ENCODE peak calls at places on chromosomes 2 and 18, in seven cellular contexts. One of them, this sample, is unnamed.
A peak's percentile ranks its signal among the peaks of the same experiment; 100 is the strongest.

GRCh38 chr2:76197842-76198448 is 487.2 kb upstream of the GCFC2 start:
- DNase-seq in upper lobe of right lung: no peak
- DNase-seq in AG08395: peak; percentile 11
- DNase-seq in aorta: peak; percentile 38
- DNase-seq in activated CD4-positive, alpha-beta T cell treated with anti-CD3 and anti-CD28 coated beads for 24 hours: peak; percentile 25
- DNase-seq in endothelial cell: peak; percentile 75
- DNase-seq in central memory CD8-positive, alpha-beta T cell: no peak
- DNase-seq in this sample: peak; percentile 49

GRCh38 chr2:62410015-62410453 is 96.0 kb downstream of the TMEM17 start:
- DNase-seq in upper lobe of right lung: no peak
- DNase-seq in AG08395: no peak
- DNase-seq in aorta: no peak
- DNase-seq in activated CD4-positive, alpha-beta T cell treated with anti-CD3 and anti-CD28 coated beads for 24 hours: no peak
- DNase-seq in endothelial cell: no peak
- DNase-seq in central memory CD8-positive, alpha-beta T cell: no peak
- DNase-seq in this sample: peak; percentile 9

GRCh38 chr2:147846382-147847081 is 1.7 kb downstream of the ACVR2A start:
- DNase-seq in upper lobe of right lung: no peak
- DNase-seq in AG08395: peak; percentile 13
- DNase-seq in aorta: no peak
- DNase-seq in activated CD4-positive, alpha-beta T cell treated with anti-CD3 and anti-CD28 coated beads for 24 hours: no peak
- DNase-seq in endothelial cell: no peak
- DNase-seq in central memory CD8-positive, alpha-beta T cell: no peak
- DNase-seq in this sample: no peak

GRCh38 chr2:233044974-233045535 is 12.6 kb downstream of the NEU2 start:
- DNase-seq in upper lobe of right lung: no peak
- DNase-seq in AG08395: no peak
- DNase-seq in aorta: peak; percentile 21
- DNase-seq in activated CD4-positive, alpha-beta T cell treated with anti-CD3 and anti-CD28 coated beads for 24 hours: no peak
- DNase-seq in endothelial cell: no peak
- DNase-seq in central memory CD8-positive, alpha-beta T cell: no peak
- DNase-seq in this sample: no peak

GRCh38 chr2:15260196-15260595 is 300.9 kb downstream of the NBAS start:
- DNase-seq in upper lobe of right lung: no peak
- DNase-seq in AG08395: no peak
- DNase-seq in aorta: no peak
- DNase-seq in activated CD4-positive, alpha-beta T cell treated with anti-CD3 and anti-CD28 coated beads for 24 hours: no peak
- DNase-seq in endothelial cell: no peak
- DNase-seq in central memory CD8-positive, alpha-beta T cell: no peak
- DNase-seq in this sample: no peak

GRCh38 chr2:205681836-205682238 is 464 bp upstream of the NRP2 start:
- DNase-seq in upper lobe of right lung: peak; percentile 71
- DNase-seq in AG08395: no peak
- DNase-seq in aorta: no peak
- DNase-seq in activated CD4-positive, alpha-beta T cell treated with anti-CD3 and anti-CD28 coated beads for 24 hours: no peak
- DNase-seq in endothelial cell: peak; percentile 36
- DNase-seq in central memory CD8-positive, alpha-beta T cell: no peak
- DNase-seq in this sample: peak; percentile 32

GRCh38 chr2:145919507-145919906 is 1399.6 kb upstream of the ZEB2 start:
- DNase-seq in upper lobe of right lung: no peak
- DNase-seq in AG08395: peak; percentile 3
- DNase-seq in aorta: no peak
- DNase-seq in activated CD4-positive, alpha-beta T cell treated with anti-CD3 and anti-CD28 coated beads for 24 hours: no peak
- DNase-seq in endothelial cell: no peak
- DNase-seq in central memory CD8-positive, alpha-beta T cell: no peak
- DNase-seq in this sample: no peak

GRCh38 chr2:217812170-217812569 is 190.6 kb downstream of the TNS1 start:
- DNase-seq in upper lobe of right lung: no peak
- DNase-seq in AG08395: no peak
- DNase-seq in aorta: no peak
- DNase-seq in activated CD4-positive, alpha-beta T cell treated with anti-CD3 and anti-CD28 coated beads for 24 hours: no peak
- DNase-seq in endothelial cell: no peak
- DNase-seq in central memory CD8-positive, alpha-beta T cell: no peak
- DNase-seq in this sample: no peak

GRCh38 chr18:66533693-66534092 is 70.2 kb downstream of the CDH19 start:
- DNase-seq in upper lobe of right lung: no peak
- DNase-seq in AG08395: no peak
- DNase-seq in aorta: no peak
- DNase-seq in activated CD4-positive, alpha-beta T cell treated with anti-CD3 and anti-CD28 coated beads for 24 hours: no peak
- DNase-seq in endothelial cell: no peak
- DNase-seq in central memory CD8-positive, alpha-beta T cell: no peak
- DNase-seq in this sample: no peak

GRCh38 chr2:166960702-166961101 is 72.4 kb downstream of the XIRP2 start:
- DNase-seq in upper lobe of right lung: no peak
- DNase-seq in AG08395: no peak
- DNase-seq in aorta: no peak
- DNase-seq in activated CD4-positive, alpha-beta T cell treated with anti-CD3 and anti-CD28 coated beads for 24 hours: no peak
- DNase-seq in endothelial cell: no peak
- DNase-seq in central memory CD8-positive, alpha-beta T cell: no peak
- DNase-seq in this sample: no peak

GRCh38 chr18:60117321-60117720 is 217.5 kb downstream of the PMAIP1 start:
- DNase-seq in upper lobe of right lung: no peak
- DNase-seq in AG08395: no peak
- DNase-seq in aorta: no peak
- DNase-seq in activated CD4-positive, alpha-beta T cell treated with anti-CD3 and anti-CD28 coated beads for 24 hours: no peak
- DNase-seq in endothelial cell: no peak
- DNase-seq in central memory CD8-positive, alpha-beta T cell: no peak
- DNase-seq in this sample: no peak

GRCh38 chr2:64250063-64250462 is 105.8 kb upstream of the PELI1 start:
- DNase-seq in upper lobe of right lung: no peak
- DNase-seq in AG08395: no peak
- DNase-seq in aorta: no peak
- DNase-seq in activated CD4-positive, alpha-beta T cell treated with anti-CD3 and anti-CD28 coated beads for 24 hours: no peak
- DNase-seq in endothelial cell: no peak
- DNase-seq in central memory CD8-positive, alpha-beta T cell: no peak
- DNase-seq in this sample: no peak

GRCh38 chr2:71496156-71496770 is 42.9 kb downstream of the DYSF start:
- DNase-seq in upper lobe of right lung: peak; percentile 27
- DNase-seq in AG08395: no peak
- DNase-seq in aorta: no peak
- DNase-seq in activated CD4-positive, alpha-beta T cell treated with anti-CD3 and anti-CD28 coated beads for 24 hours: no peak
- DNase-seq in endothelial cell: no peak
- DNase-seq in central memory CD8-positive, alpha-beta T cell: no peak
- DNase-seq in this sample: no peak

GRCh38 chr2:70766357-70767093 is 1.5 kb downstream of the ADD2 start:
- DNase-seq in upper lobe of right lung: no peak
- DNase-seq in AG08395: no peak
- DNase-seq in aorta: no peak
- DNase-seq in activated CD4-positive, alpha-beta T cell treated with anti-CD3 and anti-CD28 coated beads for 24 hours: no peak
- DNase-seq in endothelial cell: no peak
- DNase-seq in central memory CD8-positive, alpha-beta T cell: no peak
- DNase-seq in this sample: no peak

GRCh38 chr2:224999784-225000183 is 42.5 kb downstream of the DOCK10 start:
- DNase-seq in upper lobe of right lung: no peak
- DNase-seq in AG08395: no peak
- DNase-seq in aorta: no peak
- DNase-seq in activated CD4-positive, alpha-beta T cell treated with anti-CD3 and anti-CD28 coated beads for 24 hours: no peak
- DNase-seq in endothelial cell: no peak
- DNase-seq in central memory CD8-positive, alpha-beta T cell: no peak
- DNase-seq in this sample: no peak

GRCh38 chr2:118844261-118845004 is 3.0 kb downstream of the EN1 start:
- DNase-seq in upper lobe of right lung: no peak
- DNase-seq in AG08395: no peak
- DNase-seq in aorta: no peak
- DNase-seq in activated CD4-positive, alpha-beta T cell treated with anti-CD3 and anti-CD28 coated beads for 24 hours: no peak
- DNase-seq in endothelial cell: no peak
- DNase-seq in central memory CD8-positive, alpha-beta T cell: no peak
- DNase-seq in this sample: no peak

GRCh38 chr2:219368690-219369108 is 19.0 kb downstream of the DNPEP start:
- DNase-seq in upper lobe of right lung: no peak
- DNase-seq in AG08395: peak; percentile 80
- DNase-seq in aorta: no peak
- DNase-seq in activated CD4-positive, alpha-beta T cell treated with anti-CD3 and anti-CD28 coated beads for 24 hours: no peak
- DNase-seq in endothelial cell: no peak
- DNase-seq in central memory CD8-positive, alpha-beta T cell: no peak
- DNase-seq in this sample: peak; percentile 93